ENCODE peak calls at places on chromosomes 12 and 14, in nine cellular contexts. One of them, this sample, is unnamed.

GRCh38 chr14:73753043-73753886 is 39.1 kb upstream of the PNMA1 start:
- DNase-seq in Peyer's patch: peak; percentile 90
- DNase-seq in AG04450: no peak
- DNase-seq in RWPE1: no peak
- DNase-seq in fibroblast of pulmonary artery: peak; percentile 65
- DNase-seq in cardiac muscle cell: peak; percentile 31
- DNase-seq in epithelial cell of esophagus: no peak
- DNase-seq in upper lobe of right lung: peak; percentile 76
- DNase-seq in IMR-90: no peak
- DNase-seq in this sample: no peak

GRCh38 chr14:98633380-98633779 is 638.6 kb downstream of the BCL11B start:
- DNase-seq in Peyer's patch: no peak
- DNase-seq in cardiac muscle cell: peak; percentile 8
- DNase-seq in upper lobe of right lung: no peak
- DNase-seq in AG04450: no peak
- DNase-seq in RWPE1: no peak
- DNase-seq in fibroblast of pulmonary artery: no peak
- DNase-seq in IMR-90: no peak
- DNase-seq in epithelial cell of esophagus: peak; percentile 11
- DNase-seq in this sample: no peak

GRCh38 chr12:42977451-42978230 is 388.1 kb upstream of the PRICKLE1 start:
- DNase-seq in AG04450: no peak
- DNase-seq in fibroblast of pulmonary artery: no peak
- DNase-seq in epithelial cell of esophagus: no peak
- DNase-seq in upper lobe of right lung: no peak
- DNase-seq in Peyer's patch: no peak
- DNase-seq in cardiac muscle cell: no peak
- DNase-seq in IMR-90: peak; percentile 44
- DNase-seq in RWPE1: no peak
- DNase-seq in this sample: no peak

GRCh38 chr12:124677552-124678356 is 110.3 kb upstream of the NCOR2 start:
- DNase-seq in epithelial cell of esophagus: no peak
- DNase-seq in fibroblast of pulmonary artery: no peak
- DNase-seq in upper lobe of right lung: no peak
- DNase-seq in Peyer's patch: no peak
- DNase-seq in IMR-90: no peak
- DNase-seq in RWPE1: no peak
- DNase-seq in cardiac muscle cell: no peak
- DNase-seq in AG04450: no peak
- DNase-seq in this sample: no peak

GRCh38 chr12:48934312-48934706 is 9.0 kb upstream of the FKBP11 start:
- DNase-seq in upper lobe of right lung: no peak
- DNase-seq in epithelial cell of esophagus: no peak
- DNase-seq in fibroblast of pulmonary artery: no peak
- DNase-seq in IMR-90: no peak
- DNase-seq in RWPE1: peak; percentile 15
- DNase-seq in Peyer's patch: no peak
- DNase-seq in cardiac muscle cell: peak; percentile 9
- DNase-seq in AG04450: no peak
- DNase-seq in this sample: no peak

GRCh38 chr14:34496679-34497513 is 34.9 kb upstream of the SPTSSA start:
- DNase-seq in fibroblast of pulmonary artery: peak; percentile 99
- DNase-seq in epithelial cell of esophagus: peak; percentile 98
- DNase-seq in cardiac muscle cell: no peak
- DNase-seq in AG04450: peak; percentile 98
- DNase-seq in IMR-90: peak; percentile 100
- DNase-seq in Peyer's patch: peak; percentile 70
- DNase-seq in upper lobe of right lung: no peak
- DNase-seq in RWPE1: peak; percentile 97
- DNase-seq in this sample: no peak

GRCh38 chr12:51383281-51383905 is 7.8 kb downstream of the GALNT6 start:
- DNase-seq in Peyer's patch: no peak
- DNase-seq in epithelial cell of esophagus: peak; percentile 63
- DNase-seq in AG04450: no peak
- DNase-seq in RWPE1: no peak
- DNase-seq in fibroblast of pulmonary artery: no peak
- DNase-seq in IMR-90: no peak
- DNase-seq in cardiac muscle cell: no peak
- DNase-seq in upper lobe of right lung: no peak
- DNase-seq in this sample: no peak

GRCh38 chr12:30200864-30201263 is 417.1 kb upstream of the TMTC1 start:
- DNase-seq in RWPE1: no peak
- DNase-seq in AG04450: no peak
- DNase-seq in Peyer's patch: no peak
- DNase-seq in fibroblast of pulmonary artery: peak; percentile 9
- DNase-seq in epithelial cell of esophagus: no peak
- DNase-seq in IMR-90: no peak
- DNase-seq in upper lobe of right lung: no peak
- DNase-seq in cardiac muscle cell: peak; percentile 51
- DNase-seq in this sample: peak; percentile 16

GRCh38 chr12:46608431-46609280 is 217.1 kb downstream of the SLC38A4 start:
- DNase-seq in AG04450: no peak
- DNase-seq in upper lobe of right lung: no peak
- DNase-seq in fibroblast of pulmonary artery: peak; percentile 23
- DNase-seq in cardiac muscle cell: no peak
- DNase-seq in epithelial cell of esophagus: no peak
- DNase-seq in Peyer's patch: no peak
- DNase-seq in RWPE1: no peak
- DNase-seq in IMR-90: peak; percentile 76
- DNase-seq in this sample: no peak

GRCh38 chr12:80157640-80158039 is 58.3 kb downstream of the OTOGL start:
- DNase-seq in epithelial cell of esophagus: no peak
- DNase-seq in fibroblast of pulmonary artery: no peak
- DNase-seq in cardiac muscle cell: peak; percentile 26
- DNase-seq in AG04450: no peak
- DNase-seq in IMR-90: peak; percentile 52
- DNase-seq in upper lobe of right lung: no peak
- DNase-seq in RWPE1: no peak
- DNase-seq in Peyer's patch: no peak
- DNase-seq in this sample: no peak

GRCh38 chr14:104882325-104882973 is 17.4 kb downstream of the CEP170B start:
- DNase-seq in upper lobe of right lung: peak; percentile 86
- DNase-seq in cardiac muscle cell: no peak
- DNase-seq in AG04450: no peak
- DNase-seq in epithelial cell of esophagus: peak; percentile 93
- DNase-seq in Peyer's patch: peak; percentile 87
- DNase-seq in fibroblast of pulmonary artery: no peak
- DNase-seq in IMR-90: no peak
- DNase-seq in RWPE1: peak; percentile 92
- DNase-seq in this sample: no peak

DNA sequence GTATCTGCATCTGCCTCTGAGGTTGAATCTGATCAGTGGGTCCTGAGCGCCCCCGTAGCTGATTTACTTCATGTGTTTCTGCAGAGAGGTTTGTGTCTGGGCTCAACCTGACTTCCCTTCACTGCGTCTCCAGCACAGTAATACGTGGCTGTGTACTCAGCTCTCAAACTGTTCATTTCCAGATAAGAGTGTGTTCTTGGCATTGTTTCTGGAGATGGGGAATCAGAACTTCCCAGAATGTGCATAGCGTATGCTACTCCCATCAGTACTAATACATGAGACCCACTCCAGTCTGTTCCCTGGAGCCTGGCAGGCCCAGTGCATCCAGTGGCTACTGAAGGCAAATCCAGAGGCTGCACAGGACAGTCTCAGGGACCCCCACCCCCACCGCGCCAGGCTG is 1297.2 kb downstream of the TMEM121 start:
- DNase-seq in IMR-90: no peak
- DNase-seq in AG04450: no peak
- DNase-seq in upper lobe of right lung: no peak
- DNase-seq in fibroblast of pulmonary artery: no peak
- DNase-seq in cardiac muscle cell: no peak
- DNase-seq in Peyer's patch: no peak
- DNase-seq in RWPE1: no peak
- DNase-seq in epithelial cell of esophagus: no peak
- DNase-seq in this sample: no peak
- TF ChIP-seq CTCF in IMR-90: no peak
- TF ChIP-seq CTCF in AG04450: no peak
- TF ChIP-seq CTCF in upper lobe of right lung: no peak
- TF ChIP-seq CTCF in fibroblast of pulmonary artery: no peak
- TF ChIP-seq CTCF in cardiac muscle cell: no peak
- TF ChIP-seq CTCF in Peyer's patch: no peak
- TF ChIP-seq CTCF in RWPE1: no peak
- TF ChIP-seq CTCF in epithelial cell of esophagus: no peak
- TF ChIP-seq CTCF in this sample: no peak

DNA sequence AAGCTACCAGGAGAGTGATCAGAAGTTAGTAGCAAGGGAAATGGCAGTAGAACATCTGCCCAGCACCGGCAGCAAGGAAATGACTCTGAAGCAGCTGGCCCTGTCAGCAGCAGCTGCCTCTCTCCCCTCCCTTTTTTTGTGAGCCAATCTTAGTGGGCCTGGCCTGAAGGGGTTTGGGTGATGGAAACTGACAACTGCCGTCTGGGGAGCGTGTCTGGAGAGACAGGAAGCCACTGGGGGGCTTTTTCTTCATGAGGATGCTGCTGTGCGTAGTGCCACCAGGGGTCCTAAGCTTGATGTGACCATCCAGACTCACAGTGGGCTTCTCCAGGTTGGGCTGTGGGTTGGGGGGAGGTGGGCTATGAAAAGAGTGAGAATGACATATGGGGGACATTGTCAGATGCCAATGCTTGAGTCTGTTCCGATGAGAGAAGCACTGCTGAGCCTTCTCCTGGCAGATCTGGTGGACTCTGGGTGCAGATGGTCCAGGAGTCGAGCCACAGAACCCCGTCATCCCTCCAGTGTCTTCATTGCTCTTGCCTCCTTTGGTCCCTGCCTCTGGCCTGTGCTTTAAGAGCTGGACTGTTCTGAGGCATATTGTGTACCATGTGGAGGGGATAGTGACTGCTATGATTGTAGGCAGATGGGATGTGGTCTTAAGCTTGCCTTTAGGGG is 87.6 kb upstream of the HIF1A start:
- DNase-seq in upper lobe of right lung: no peak
- DNase-seq in fibroblast of pulmonary artery: no peak
- DNase-seq in cardiac muscle cell: no peak
- DNase-seq in Peyer's patch: no peak
- DNase-seq in RWPE1: no peak
- DNase-seq in epithelial cell of esophagus: no peak
- DNase-seq in AG04450: no peak
- DNase-seq in IMR-90: no peak
- DNase-seq in this sample: no peak
- TF ChIP-seq CTCF in upper lobe of right lung: no peak
- TF ChIP-seq CTCF in fibroblast of pulmonary artery: no peak
- TF ChIP-seq CTCF in cardiac muscle cell: no peak
- TF ChIP-seq CTCF in Peyer's patch: no peak
- TF ChIP-seq CTCF in RWPE1: no peak
- TF ChIP-seq CTCF in epithelial cell of esophagus: no peak
- TF ChIP-seq CTCF in AG04450: no peak
- TF ChIP-seq CTCF in IMR-90: no peak
- TF ChIP-seq CTCF in this sample: peak; percentile 11

DNA sequence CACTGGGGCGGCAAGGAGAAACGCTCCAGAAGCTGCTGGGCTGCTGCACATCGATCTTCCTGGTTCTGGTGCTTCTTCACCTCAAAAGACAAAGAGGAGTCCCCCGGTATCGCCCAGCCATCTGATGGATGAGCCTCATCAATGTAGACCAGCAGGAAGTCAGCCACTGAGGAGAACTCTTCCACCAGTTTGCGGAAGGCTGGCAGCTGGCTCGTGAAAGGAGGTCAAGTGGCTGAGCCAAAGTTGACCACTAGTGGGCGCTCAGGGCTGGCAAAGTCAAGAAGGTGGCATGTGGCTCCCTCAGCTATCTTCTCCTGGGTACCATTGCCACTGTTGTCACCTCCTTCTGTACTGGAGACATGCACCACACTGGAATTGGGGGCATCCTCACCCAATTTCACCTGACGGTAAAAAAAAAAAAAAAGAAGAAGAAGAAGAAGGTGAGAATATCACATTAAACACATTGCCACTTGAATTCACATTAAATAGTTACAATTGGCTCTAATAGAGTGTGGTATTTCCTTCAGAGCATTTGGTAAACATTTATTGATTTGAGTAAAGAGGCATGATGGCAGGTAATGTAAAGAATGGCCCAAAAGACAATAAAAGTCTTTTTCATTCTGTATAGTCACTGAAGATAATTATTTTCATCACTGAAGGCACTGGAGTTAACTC is 8.3 kb downstream of the DIO2 start:
- DNase-seq in IMR-90: no peak
- DNase-seq in epithelial cell of esophagus: peak; percentile 30
- DNase-seq in Peyer's patch: no peak
- DNase-seq in fibroblast of pulmonary artery: peak; percentile 11
- DNase-seq in AG04450: no peak
- DNase-seq in cardiac muscle cell: no peak
- DNase-seq in RWPE1: no peak
- DNase-seq in upper lobe of right lung: no peak
- DNase-seq in this sample: no peak
- TF ChIP-seq CTCF in IMR-90: peak; percentile 2
- TF ChIP-seq CTCF in epithelial cell of esophagus: peak; percentile 54
- TF ChIP-seq CTCF in Peyer's patch: peak; percentile 20
- TF ChIP-seq CTCF in fibroblast of pulmonary artery: peak; percentile 46
- TF ChIP-seq CTCF in AG04450: peak; percentile 28
- TF ChIP-seq CTCF in cardiac muscle cell: peak; percentile 34
- TF ChIP-seq CTCF in RWPE1: no peak
- TF ChIP-seq CTCF in upper lobe of right lung: peak; percentile 15
- TF ChIP-seq CTCF in this sample: peak; percentile 39

GRCh38 chr14:100906420-100906819 is 2.9 kb upstream of the RTL1 start:
- DNase-seq in cardiac muscle cell: peak; percentile 24
- DNase-seq in Peyer's patch: no peak
- DNase-seq in fibroblast of pulmonary artery: no peak
- DNase-seq in IMR-90: no peak
- DNase-seq in AG04450: no peak
- DNase-seq in RWPE1: peak; percentile 26
- DNase-seq in epithelial cell of esophagus: no peak
- DNase-seq in upper lobe of right lung: no peak
- DNase-seq in this sample: no peak

GRCh38 chr14:100902792-100903191 is 730 bp downstream of the RTL1 start:
- DNase-seq in AG04450: no peak
- DNase-seq in Peyer's patch: no peak
- DNase-seq in IMR-90: no peak
- DNase-seq in RWPE1: no peak
- DNase-seq in upper lobe of right lung: no peak
- DNase-seq in cardiac muscle cell: peak; percentile 41
- DNase-seq in epithelial cell of esophagus: no peak
- DNase-seq in fibroblast of pulmonary artery: no peak
- DNase-seq in this sample: no peak

GRCh38 chr14:100905166-100905565 is 1.6 kb upstream of the RTL1 start:
- DNase-seq in cardiac muscle cell: no peak
- DNase-seq in epithelial cell of esophagus: no peak
- DNase-seq in Peyer's patch: no peak
- DNase-seq in AG04450: no peak
- DNase-seq in upper lobe of right lung: no peak
- DNase-seq in IMR-90: no peak
- DNase-seq in fibroblast of pulmonary artery: no peak
- DNase-seq in RWPE1: no peak
- DNase-seq in this sample: no peak

GRCh38 chr14:100903672-100904185 is at the start of gene RTL1:
- DNase-seq in epithelial cell of esophagus: no peak
- DNase-seq in Peyer's patch: no peak
- DNase-seq in cardiac muscle cell: no peak
- DNase-seq in fibroblast of pulmonary artery: no peak
- DNase-seq in AG04450: no peak
- DNase-seq in IMR-90: no peak
- DNase-seq in RWPE1: no peak
- DNase-seq in upper lobe of right lung: no peak
- DNase-seq in this sample: no peak

GRCh38 chr14:100904307-100905019 is 941 bp upstream of the RTL1 start:
- DNase-seq in fibroblast of pulmonary artery: no peak
- DNase-seq in cardiac muscle cell: peak; percentile 80
- DNase-seq in Peyer's patch: no peak
- DNase-seq in upper lobe of right lung: no peak
- DNase-seq in IMR-90: no peak
- DNase-seq in AG04450: no peak
- DNase-seq in RWPE1: no peak
- DNase-seq in epithelial cell of esophagus: no peak
- DNase-seq in this sample: peak; percentile 70
- TF ChIP-seq CTCF in fibroblast of pulmonary artery: peak; percentile 10
- TF ChIP-seq CTCF in cardiac muscle cell: peak; percentile 37
- TF ChIP-seq CTCF in Peyer's patch: no peak
- TF ChIP-seq CTCF in upper lobe of right lung: no peak
- TF ChIP-seq CTCF in IMR-90: peak; percentile 37
- TF ChIP-seq CTCF in AG04450: peak; percentile 40
- TF ChIP-seq CTCF in RWPE1: no peak
- TF ChIP-seq CTCF in epithelial cell of esophagus: peak; percentile 16
- TF ChIP-seq CTCF in this sample: peak; percentile 79

This sample was measured in progenitor cell of endocrine pancreas.